ENCODE peak calls at places on chromosomes 5 and 9, in nine cellular contexts. J is lower lobe of right lung, Z is NCI-H748 treated with DMSO at 0.1 percent for 48 hours, A is A172, E is MM.1S, W is choroid plexus epithelial cell, N is iPS-NIHi11, R is HS-5, Q is activated T-helper 1 cell treated with Interleukin-2 at 50 U/mL for 16 hours. P is an unnamed sample.

GRCh38 chr9:72635197-72635596 is 113.8 kb downstream of the TMC1 start:
- DNase-seq in J (no peak), Z (no peak), A (peak), E (peak), W (no peak), N (peak), R (no peak), Q (no peak), P (no peak)

GRCh38 chr9:82152181-82152580 is 163.6 kb downstream of the SPATA31D1 start:
- DNase-seq in J (no peak), Z (no peak), A (peak), E (no peak), W (peak), N (no peak), R (no peak), Q (no peak), P (no peak)

GRCh38 chr9:135622415-135623020 is 16.8 kb downstream of the GLT6D1 start:
- DNase-seq in J (no peak), Z (no peak), A (no peak), E (peak), W (no peak), N (no peak), R (no peak), Q (no peak), P (no peak)

GRCh38 chr9:107853461-107853860 is 363.9 kb upstream of the KLF4 start:
- DNase-seq in J (no peak), Z (no peak), A (no peak), E (no peak), W (no peak), N (no peak), R (no peak), Q (no peak), P (no peak)

GRCh38 chr5:59831341-59831989 is 62.1 kb downstream of the PDE4D start:
- DNase-seq in J (no peak), Z (no peak), A (peak), E (peak), W (peak), N (no peak), R (no peak), Q (no peak), P (no peak)

GRCh38 chr5:16886793-16887345 is 49.2 kb downstream of the MYO10 start:
- DNase-seq in J (no peak), Z (no peak), A (no peak), E (no peak), W (no peak), N (no peak), R (no peak), Q (no peak), P (no peak)

GRCh38 chr9:33350310-33350709 is 52.1 kb downstream of the AQP7 start:
- DNase-seq in J (no peak), Z (no peak), A (peak), E (no peak), W (peak), N (no peak), R (peak), Q (no peak), P (no peak)

GRCh38 chr9:129002989-129003388 is 25.1 kb downstream of the SH3GLB2 start:
- DNase-seq in J (no peak), Z (no peak), A (no peak), E (no peak), W (no peak), N (no peak), R (no peak), Q (no peak), P (no peak)

GRCh38 chr5:160462167-160462566 is 40.5 kb downstream of the PTTG1 start:
- DNase-seq in J (no peak), Z (peak), A (no peak), E (no peak), W (no peak), N (no peak), R (no peak), Q (no peak), P (no peak)

GRCh38 chr5:25955337-25955736 is 1083.0 kb downstream of the CDH9 start:
- DNase-seq in J (no peak), Z (no peak), A (no peak), E (peak), W (no peak), N (no peak), R (no peak), Q (no peak), P (no peak)

GRCh38 chr5:132103969-132104391 is 30.4 kb downstream of the CSF2 start:
- DNase-seq in J (peak), Z (no peak), A (no peak), E (peak), W (no peak), N (no peak), R (no peak), Q (no peak), P (no peak)

GRCh38 chr9:135797507-135798302 is 95.7 kb downstream of the KCNT1 start:
- DNase-seq in J (no peak), Z (no peak), A (peak), E (no peak), W (peak), N (peak), R (no peak), Q (no peak), P (peak)

GRCh38 chr9:31210982-31211570 is 1173.4 kb upstream of the ACO1 start:
- DNase-seq in J (peak), Z (no peak), A (peak), E (no peak), W (peak), N (no peak), R (no peak), Q (no peak), P (no peak)

GRCh38 chr9:130045657-130046450 is 2.9 kb upstream of the FNBP1 start:
- DNase-seq in J (no peak), Z (no peak), A (no peak), E (no peak), W (no peak), N (no peak), R (no peak), Q (no peak), P (no peak)

GRCh38 chr9:103802068-103802467 is 292.0 kb upstream of the SMC2 start:
- DNase-seq in J (no peak), Z (no peak), A (no peak), E (no peak), W (peak), N (no peak), R (peak), Q (no peak), P (no peak)

GRCh38 chr5:133528841-133529240 is 83.5 kb downstream of the FSTL4 start:
- DNase-seq in J (no peak), Z (no peak), A (no peak), E (no peak), W (no peak), N (no peak), R (no peak), Q (no peak), P (no peak)

GRCh38 chr5:171422902-171423663 is 3.6 kb downstream of the FGF18 start:
- DNase-seq in J (no peak), Z (no peak), A (peak), E (no peak), W (no peak), N (peak), R (no peak), Q (no peak), P (no peak)

GRCh38 chr5:171630047-171630669 is 155.5 kb upstream of the SMIM23 start:
- DNase-seq in J (peak), Z (peak), A (no peak), E (peak), W (peak), N (peak), R (no peak), Q (no peak), P (peak)

GRCh38 chr9:12539602-12540001 is 153.6 kb upstream of the TYRP1 start:
- DNase-seq in J (no peak), Z (no peak), A (no peak), E (no peak), W (peak), N (no peak), R (no peak), Q (no peak), P (no peak)

GRCh38 chr5:116318091-116318854 is 233.4 kb downstream of the COMMD10 start:
- DNase-seq in J (no peak), Z (no peak), A (no peak), E (no peak), W (no peak), N (no peak), R (no peak), Q (no peak), P (no peak)

GRCh38 chr5:154517181-154517580 is 39.2 kb upstream of the HAND1 start:
- DNase-seq in J (no peak), Z (no peak), A (no peak), E (no peak), W (no peak), N (no peak), R (no peak), Q (no peak), P (no peak)

GRCh38 chr5:150142189-150142788 is 13.4 kb downstream of the PDGFRB start:
- DNase-seq in J (no peak), Z (no peak), A (no peak), E (no peak), W (peak), N (no peak), R (no peak), Q (no peak), P (no peak)

GRCh38 chr9:129326061-129327005 is 148.3 kb upstream of the IER5L start:
- DNase-seq in J (peak), Z (no peak), A (no peak), E (no peak), W (no peak), N (no peak), R (no peak), Q (no peak), P (no peak)

GRCh38 chr5:59102437-59102836 is 519.6 kb downstream of the RAB3C start:
- DNase-seq in J (no peak), Z (no peak), A (no peak), E (no peak), W (no peak), N (no peak), R (no peak), Q (no peak), P (no peak)

GRCh38 chr5:112614285-112614684 is 123.4 kb upstream of the APC start:
- DNase-seq in J (no peak), Z (no peak), A (no peak), E (no peak), W (no peak), N (no peak), R (no peak), Q (no peak), P (no peak)

GRCh38 chr5:143312822-143313221 is 90.7 kb downstream of the NR3C1 start:
- DNase-seq in J (no peak), Z (no peak), A (no peak), E (no peak), W (no peak), N (no peak), R (no peak), Q (no peak), P (no peak)

GRCh38 chr5:117394506-117395157 is 820.0 kb upstream of the SEMA6A start:
- DNase-seq in J (no peak), Z (no peak), A (no peak), E (no peak), W (no peak), N (no peak), R (no peak), Q (no peak), P (no peak)

GRCh38 chr9:132639322-132639721 is 30.5 kb downstream of the DDX31 start:
- DNase-seq in J (no peak), Z (no peak), A (no peak), E (no peak), W (no peak), N (no peak), R (no peak), Q (no peak), P (no peak)

GRCh38 chr9:120877276-120878034 is 467 bp upstream of the PHF19 start:
- DNase-seq in J (peak), Z (peak), A (peak), E (peak), W (peak), N (peak), R (peak), Q (peak), P (peak)

GRCh38 chr9:126475933-126476555 is 137.7 kb upstream of the LMX1B start:
- DNase-seq in J (peak), Z (no peak), A (no peak), E (no peak), W (no peak), N (no peak), R (no peak), Q (no peak), P (no peak)

GRCh38 chr9:133387680-133388079 is 11.5 kb downstream of the STKLD1 start:
- DNase-seq in J (no peak), Z (no peak), A (no peak), E (no peak), W (no peak), N (no peak), R (no peak), Q (no peak), P (no peak)

P was measured in retina.